ENCODE peak calls at places on chromosomes 4 and X, in five cellular contexts. K is mesendoderm, E is PC-9, T is MM.1S, V is aorta. I is an unnamed sample.

GRCh38 chrX:48695925-48696300 is 621 bp upstream of the SUV39H1 start:
- DNase-seq in K (peak; percentile 47), E (no peak), T (no peak), V (no peak), I (no peak)

GRCh38 chr4:12933760-12934221 is 550.3 kb downstream of the RAB28 start:
- DNase-seq in K (no peak), E (no peak), T (no peak), V (no peak), I (no peak)

GRCh38 chr4:5292091-5292490 is 240.8 kb downstream of the STK32B start:
- DNase-seq in K (no peak), E (no peak), T (no peak), V (no peak), I (no peak)

GRCh38 chr4:54959656-54960055 is 165.7 kb downstream of the KDR start:
- DNase-seq in K (no peak), E (no peak), T (no peak), V (no peak), I (no peak)

GRCh38 chr4:151806511-151806927 is 45.7 kb upstream of the GATB start:
- DNase-seq in K (peak; percentile 83), E (no peak), T (no peak), V (no peak), I (no peak)

GRCh38 chr4:18020145-18020670 is 1.3 kb downstream of the LCORL start:
- DNase-seq in K (peak; percentile 16), E (no peak), T (peak; percentile 30), V (no peak), I (no peak)

GRCh38 chr4:10664408-10664807 is 20.2 kb downstream of the CLNK start:
- DNase-seq in K (no peak), E (peak; percentile 35), T (no peak), V (no peak), I (no peak)

GRCh38 chr4:17029964-17030363 is 131.5 kb upstream of the LDB2 start:
- DNase-seq in K (no peak), E (no peak), T (no peak), V (no peak), I (no peak)

GRCh38 chr4:169337510-169337909 is 66.8 kb upstream of the SH3RF1 start:
- DNase-seq in K (no peak), E (peak; percentile 35), T (no peak), V (no peak), I (no peak)

GRCh38 chr4:143253156-143253555 is 68.4 kb downstream of the USP38 start:
- DNase-seq in K (no peak), E (no peak), T (no peak), V (no peak), I (no peak)

GRCh38 chr4:143250617-143251016 is 65.9 kb downstream of the USP38 start:
- DNase-seq in K (no peak), E (no peak), T (no peak), V (no peak), I (no peak)

GRCh38 chr4:143251781-143252180 is 67.1 kb downstream of the USP38 start:
- DNase-seq in K (no peak), E (peak; percentile 75), T (no peak), V (no peak), I (no peak)

GRCh38 chr4:143252478-143252877 is 67.8 kb downstream of the USP38 start:
- DNase-seq in K (no peak), E (no peak), T (no peak), V (no peak), I (no peak)

DNA sequence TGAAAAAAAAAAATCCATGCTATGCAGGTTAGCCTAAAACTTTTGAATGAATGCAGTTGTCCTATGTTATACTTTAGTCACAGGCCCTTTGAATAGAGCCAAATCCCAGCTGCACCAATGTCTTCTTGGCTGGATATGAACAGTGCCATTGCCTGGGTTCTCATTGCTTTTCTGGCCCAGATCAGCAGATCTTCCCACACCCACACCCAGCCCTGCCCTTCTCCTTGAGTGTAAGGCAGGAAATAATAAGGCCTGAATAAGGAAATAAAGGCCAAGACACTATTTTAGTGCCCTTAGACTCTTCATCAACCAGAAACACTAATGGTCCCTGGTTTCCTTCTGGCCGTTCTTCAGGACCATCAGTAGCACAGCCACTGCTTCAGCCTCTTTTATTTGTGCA is 66.6 kb downstream of the USP38 start:
- DNase-seq in K (no peak), E (no peak), T (no peak), V (no peak), I (no peak)
- H3K27ac ChIP-seq in K (no peak overlapping the region), E (no peak overlapping the region), T (no peak overlapping the region), V (no peak overlapping the region), I (no peak overlapping the region)

GRCh38 chr4:21885770-21886169 is 62.8 kb downstream of the KCNIP4 start:
- DNase-seq in K (no peak), E (no peak), T (no peak), V (no peak), I (no peak)
- H3K4me3 ChIP-seq in K (no peak overlapping the region), E (no peak overlapping the region), T (no peak overlapping the region), V (no peak overlapping the region), I (no peak overlapping the region)

DNA sequence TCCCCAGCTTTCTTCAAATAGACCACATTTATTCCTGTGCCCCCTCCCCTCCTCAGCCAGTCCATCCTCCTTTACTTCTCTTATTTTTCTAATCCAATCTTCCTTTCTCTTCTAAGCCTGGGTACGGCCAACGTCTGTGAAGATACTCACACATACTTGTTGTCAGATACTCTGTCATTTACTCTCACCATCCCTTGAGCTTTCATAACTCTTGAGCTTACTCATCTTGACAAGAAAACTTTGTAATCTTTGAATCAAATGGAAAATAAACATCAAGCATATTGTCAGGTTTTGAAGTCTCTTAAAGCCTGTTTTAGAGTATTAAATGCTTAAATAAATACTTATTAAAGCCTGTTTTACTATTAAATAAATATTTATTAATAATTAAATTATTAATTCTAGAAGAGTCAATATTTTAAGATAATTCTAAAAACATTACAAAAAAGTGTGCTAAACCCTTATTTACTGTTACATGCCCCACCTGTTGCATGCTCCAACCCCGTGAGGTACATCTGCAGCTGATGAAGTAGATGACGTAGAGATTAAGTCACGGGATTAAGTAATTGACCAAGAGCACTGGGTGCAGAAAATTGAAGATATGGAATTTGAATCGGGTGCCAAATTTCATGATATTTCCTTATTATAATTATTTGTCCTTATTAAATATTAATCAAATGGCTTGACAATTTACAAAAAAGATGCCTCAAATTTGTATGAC is 1.5 kb upstream of the TRIML2 start:
- DNase-seq in K (peak; percentile 14), E (no peak), T (no peak), V (no peak), I (no peak)
- H3K27ac ChIP-seq in K (no peak overlapping the region), E (no peak overlapping the region), T (no peak overlapping the region), V (no peak overlapping the region), I (no peak overlapping the region)

GRCh38 chr4:136867465-136867864 is 664.8 kb downstream of the PCDH18 start:
- DNase-seq in K (peak; percentile 23), E (no peak), T (no peak), V (no peak), I (no peak)
- H3K4me3 ChIP-seq in K (no peak overlapping the region), E (no peak overlapping the region), T (no peak overlapping the region), V (no peak overlapping the region), I (no peak overlapping the region)

GRCh38 chr4:143617994-143618679 is 82.3 kb downstream of the FREM3 start:
- DNase-seq in K (no peak), E (no peak), T (no peak), V (no peak), I (no peak)
- H3K27ac ChIP-seq in K (no peak overlapping the region), E (no peak overlapping the region), T (no peak overlapping the region), V (no peak overlapping the region), I (no peak overlapping the region)